ENCODE peak calls at places on chromosomes 4 and X, in ten cellular contexts. M is mucosa of descending colon, W is cardiac fibroblast, O is HepG2, Y is SK-N-SH, P is heart right ventricle, S is choroid plexus epithelial cell, D is A549, C is BJ, B is esophagus muscularis mucosa. J is an unnamed sample.

GRCh38 chr4:155248002-155248896 is 39.8 kb downstream of the NPY2R start:
- DNase-seq in M (no peak), W (peak; percentile 7), O (no peak), Y (no peak), P (no peak), S (no peak), D (no peak), C (no peak), B (no peak), J (no peak)

GRCh38 chr4:158906073-158906472 is 137.2 kb downstream of the FNIP2 start:
- DNase-seq in M (no peak), W (no peak), O (no peak), Y (no peak), P (no peak), S (no peak), D (no peak), C (no peak), B (no peak), J (no peak)

GRCh38 chrX:109345866-109346265 is 136.0 kb downstream of the GUCY2F start:
- DNase-seq in M (no peak), W (peak; percentile 26), O (no peak), Y (no peak), P (no peak), S (peak; percentile 25), D (no peak), C (no peak), B (no peak), J (no peak)

GRCh38 chrX:56764153-56764974 is 35.3 kb downstream of the NBDY start:
- DNase-seq in M (peak; percentile 58), W (peak; percentile 84), O (peak; percentile 48), Y (peak; percentile 79), P (peak; percentile 21), S (peak; percentile 82), D (peak; percentile 43), C (no peak), B (peak; percentile 55), J (peak; percentile 79)

GRCh38 chr4:138218976-138219375 is 23.2 kb downstream of the SLC7A11 start:
- DNase-seq in M (no peak), W (no peak), O (no peak), Y (no peak), P (no peak), S (no peak), D (no peak), C (no peak), B (no peak), J (no peak)

GRCh38 chrX:81195712-81196111 is 6.0 kb downstream of the HMGN5 start:
- DNase-seq in M (peak; percentile 75), W (peak; percentile 67), O (peak; percentile 27), Y (peak; percentile 38), P (no peak), S (peak; percentile 74), D (peak; percentile 13), C (no peak), B (no peak), J (peak; percentile 66)

GRCh38 chr4:102322736-102323135 is 22.5 kb downstream of the SLC39A8 start:
- DNase-seq in M (no peak), W (no peak), O (no peak), Y (no peak), P (no peak), S (no peak), D (no peak), C (no peak), B (no peak), J (no peak)

GRCh38 chrX:134734343-134735001 is 76.2 kb upstream of the PLAC1 start:
- DNase-seq in M (no peak), W (peak; percentile 69), O (no peak), Y (peak; percentile 29), P (no peak), S (no peak), D (no peak), C (peak; percentile 50), B (no peak), J (no peak)

GRCh38 chr4:87196146-87196545 is 24.3 kb downstream of the KLHL8 start:
- DNase-seq in M (no peak), W (no peak), O (no peak), Y (peak; percentile 10), P (no peak), S (no peak), D (no peak), C (no peak), B (no peak), J (no peak)

GRCh38 chr4:6340446-6341015 is 70.9 kb downstream of the WFS1 start:
- DNase-seq in M (no peak), W (no peak), O (no peak), Y (no peak), P (no peak), S (no peak), D (no peak), C (no peak), B (no peak), J (no peak)

GRCh38 chrX:135434258-135435138 is 12.8 kb downstream of the SMIM10L2A start:
- DNase-seq in M (no peak), W (no peak), O (no peak), Y (no peak), P (no peak), S (no peak), D (no peak), C (no peak), B (no peak), J (no peak)

GRCh38 chr4:103008875-103009729 is 10.4 kb downstream of the SLC9B1 start:
- DNase-seq in M (peak; percentile 69), W (peak; percentile 83), O (peak; percentile 72), Y (peak; percentile 54), P (no peak), S (peak; percentile 92), D (peak; percentile 46), C (peak; percentile 20), B (no peak), J (no peak)

GRCh38 chr4:95165926-95166524 is 382.7 kb downstream of the UNC5C start:
- DNase-seq in M (peak; percentile 53), W (peak; percentile 85), O (peak; percentile 54), Y (peak; percentile 59), P (no peak), S (peak; percentile 86), D (peak; percentile 28), C (no peak), B (no peak), J (no peak)

DNA sequence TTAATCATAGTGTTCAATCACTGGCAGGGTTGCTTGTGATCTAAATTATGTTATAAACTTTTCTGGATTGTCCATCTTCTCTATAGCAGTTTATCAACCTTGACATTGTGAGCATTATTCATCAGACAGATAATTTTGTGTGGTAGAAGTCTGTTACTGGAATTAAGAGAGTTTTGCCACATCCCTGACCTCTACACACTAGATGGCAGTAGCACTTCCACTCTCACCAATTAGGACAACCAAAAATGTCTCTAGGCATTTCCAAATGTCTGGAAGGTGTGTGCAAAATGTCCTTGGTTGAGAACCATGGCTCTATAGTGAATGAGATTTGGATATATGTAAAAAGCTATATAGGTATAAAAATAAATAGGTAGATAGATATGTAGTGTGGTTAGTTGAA is 324.1 kb upstream of the FAM47C start:
- DNase-seq in M (no peak), W (no peak), O (no peak), Y (no peak), P (no peak), S (no peak), D (no peak), C (no peak), B (no peak), J (no peak)
- TF ChIP-seq CTCF in M (no peak), W (no peak), O (no peak), Y (peak; percentile 39), P (no peak), S (no peak), D (no peak), C (no peak), B (no peak), J (no peak)

DNA sequence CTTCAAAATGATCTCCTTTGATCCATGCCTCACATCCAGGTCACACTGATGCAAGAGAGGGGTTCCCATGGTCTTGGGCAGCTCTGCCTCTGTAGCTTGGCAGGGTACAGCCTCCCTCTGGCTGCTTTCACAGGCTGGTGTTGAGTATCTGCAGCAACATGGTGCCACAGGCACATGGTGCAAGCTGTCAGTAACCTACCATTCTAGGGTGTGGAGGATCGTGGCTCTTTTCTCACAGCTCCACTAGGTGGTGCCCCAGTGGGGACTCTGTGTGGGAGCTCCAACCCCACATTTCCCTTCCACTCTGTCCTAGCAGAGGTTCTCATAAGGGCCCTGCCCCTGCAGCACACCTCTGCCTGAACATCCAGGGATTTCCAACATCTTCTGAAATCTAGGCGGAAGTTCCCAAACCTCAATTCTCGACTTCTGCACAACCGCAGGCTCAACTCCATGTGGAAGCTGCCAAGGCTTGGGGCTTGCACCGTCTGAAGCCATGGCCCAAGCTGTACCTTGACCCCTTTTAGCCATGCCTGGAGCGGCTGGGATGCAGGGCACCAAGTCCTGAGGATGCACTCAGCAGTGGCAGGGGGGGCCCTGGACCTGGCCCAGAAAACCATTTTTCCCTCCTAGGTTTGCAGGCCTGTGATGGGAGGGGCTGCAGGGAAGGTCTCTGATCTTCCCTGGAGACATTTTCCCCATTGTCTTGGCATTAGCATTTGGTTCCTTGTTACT is 137.8 kb upstream of the NUDT6 start:
- DNase-seq in M (no peak), W (no peak), O (no peak), Y (no peak), P (no peak), S (no peak), D (no peak), C (no peak), B (no peak), J (no peak)
- TF ChIP-seq CTCF in M (no peak), W (no peak), O (peak; percentile 15), Y (no peak), P (no peak), S (peak; percentile 2), D (no peak), C (no peak), B (no peak), J (no peak)

GRCh38 chr4:173257732-173258717 is 76.1 kb downstream of the HMGB2 start:
- DNase-seq in M (peak; percentile 76), W (peak; percentile 80), O (peak; percentile 29), Y (peak; percentile 52), P (peak; percentile 33), S (peak; percentile 88), D (peak; percentile 5), C (no peak), B (no peak), J (no peak)

GRCh38 chr4:173261052-173261451 is 73.1 kb downstream of the HMGB2 start:
- DNase-seq in M (peak; percentile 18), W (no peak), O (no peak), Y (no peak), P (no peak), S (no peak), D (no peak), C (no peak), B (no peak), J (no peak)

GRCh38 chr4:173258866-173259265 is 75.3 kb downstream of the HMGB2 start:
- DNase-seq in M (no peak), W (no peak), O (no peak), Y (no peak), P (no peak), S (no peak), D (no peak), C (no peak), B (no peak), J (no peak)

GRCh38 chr4:173256825-173257224 is 77.3 kb downstream of the HMGB2 start:
- DNase-seq in M (no peak), W (no peak), O (no peak), Y (no peak), P (no peak), S (no peak), D (no peak), C (no peak), B (no peak), J (no peak)

GRCh38 chr4:173259310-173259709 is 74.8 kb downstream of the HMGB2 start:
- DNase-seq in M (no peak), W (no peak), O (no peak), Y (no peak), P (no peak), S (no peak), D (no peak), C (no peak), B (no peak), J (no peak)
- TF ChIP-seq CTCF in M (no peak), W (peak; percentile 18), O (no peak), Y (peak; percentile 30), P (peak; percentile 11), S (peak; percentile 45), D (no peak), C (no peak), B (no peak), J (no peak)

GRCh38 chr4:165207431-165208321 is at the start of gene KLHL2:
- DNase-seq in M (peak; percentile 78), W (peak; percentile 83), O (peak; percentile 49), Y (peak; percentile 95), P (peak; percentile 85), S (peak; percentile 74), D (peak; percentile 35), C (no peak), B (no peak), J (peak; percentile 70)
- TF ChIP-seq CTCF in M (no peak), W (no peak), O (peak; percentile 5), Y (no peak), P (no peak), S (no peak), D (no peak), C (no peak), B (no peak), J (no peak)